ENCODE peak calls at places on chromosomes 6 and 20, in ten cellular contexts. O, E, B, A, W, U, P, G, Y and T are unnamed samples.

GRCh38 chr6:21800948-21801438 is 207.4 kb downstream of the SOX4 start:
- DNase-seq in O (no peak), E (no peak), B (no peak), A (no peak), W (no peak), U (no peak), P (no peak), G (no peak), Y (no peak), T (no peak)

GRCh38 chr20:50898475-50898874 is 32.8 kb downstream of the ADNP start:
- DNase-seq in O (no peak), E (no peak), B (no peak), A (no peak), W (no peak), U (no peak), P (no peak), G (no peak), Y (no peak), T (no peak)

GRCh38 chr20:6708010-6708409 is 59.5 kb upstream of the BMP2 start:
- DNase-seq in O (no peak), E (no peak), B (no peak), A (no peak), W (no peak), U (no peak), P (no peak), G (peak), Y (no peak), T (no peak)

GRCh38 chr6:128415387-128415786 is 105.0 kb downstream of the PTPRK start:
- DNase-seq in O (no peak), E (no peak), B (no peak), A (no peak), W (no peak), U (no peak), P (no peak), G (no peak), Y (no peak), T (no peak)

GRCh38 chr6:15628499-15629131 is 34.2 kb downstream of the DTNBP1 start:
- DNase-seq in O (no peak), E (no peak), B (no peak), A (peak), W (no peak), U (no peak), P (peak), G (peak), Y (peak), T (peak)

GRCh38 chr20:24502184-24502583 is 32.8 kb downstream of the SYNDIG1 start:
- DNase-seq in O (peak), E (no peak), B (no peak), A (no peak), W (no peak), U (no peak), P (no peak), G (peak), Y (no peak), T (no peak)

GRCh38 chr6:19734519-19734918 is 102.7 kb upstream of the ID4 start:
- DNase-seq in O (no peak), E (peak), B (no peak), A (no peak), W (no peak), U (no peak), P (no peak), G (no peak), Y (no peak), T (no peak)

GRCh38 chr20:56163806-56164205 is 84.7 kb upstream of the MC3R start:
- DNase-seq in O (no peak), E (no peak), B (no peak), A (no peak), W (no peak), U (no peak), P (no peak), G (no peak), Y (no peak), T (no peak)

GRCh38 chr20:62652051-62652893 is 10.0 kb downstream of the SLCO4A1 start:
- DNase-seq in O (peak), E (no peak), B (peak), A (peak), W (peak), U (peak), P (peak), G (peak), Y (peak), T (peak)

GRCh38 chr20:62627901-62628612 is 14.2 kb upstream of the SLCO4A1 start:
- DNase-seq in O (no peak), E (no peak), B (no peak), A (no peak), W (peak), U (no peak), P (no peak), G (no peak), Y (no peak), T (no peak)

GRCh38 chr20:1357921-1358671 is 29.2 kb upstream of the SDCBP2 start:
- DNase-seq in O (no peak), E (no peak), B (no peak), A (no peak), W (no peak), U (no peak), P (peak), G (no peak), Y (no peak), T (peak)

GRCh38 chr20:36606171-36607116 is 865 bp downstream of the RAB5IF start:
- DNase-seq in O (no peak), E (no peak), B (peak), A (no peak), W (no peak), U (no peak), P (peak), G (no peak), Y (no peak), T (peak)

GRCh38 chr6:294656-295565 is 2.6 kb downstream of the DUSP22 start:
- DNase-seq in O (no peak), E (no peak), B (no peak), A (no peak), W (no peak), U (no peak), P (no peak), G (no peak), Y (no peak), T (no peak)

GRCh38 chr6:134047673-134048072 is 4.8 kb downstream of the SLC2A12 start:
- DNase-seq in O (peak), E (no peak), B (no peak), A (no peak), W (no peak), U (no peak), P (no peak), G (no peak), Y (no peak), T (no peak)

GRCh38 chr6:45966340-45966739 is 49.3 kb downstream of the CLIC5 start:
- DNase-seq in O (no peak), E (no peak), B (no peak), A (no peak), W (no peak), U (no peak), P (no peak), G (no peak), Y (no peak), T (no peak)

GRCh38 chr20:62064788-62065668 is 653 bp downstream of the TAF4 start:
- DNase-seq in O (no peak), E (no peak), B (no peak), A (no peak), W (peak), U (no peak), P (peak), G (no peak), Y (no peak), T (no peak)

GRCh38 chr20:34948030-34948429 is 7.6 kb downstream of the GSS start:
- DNase-seq in O (no peak), E (no peak), B (no peak), A (no peak), W (no peak), U (no peak), P (no peak), G (peak), Y (peak), T (no peak)

GRCh38 chr20:18857640-18858039 is 44.1 kb downstream of the SCP2D1 start:
- DNase-seq in O (no peak), E (no peak), B (no peak), A (no peak), W (no peak), U (no peak), P (no peak), G (no peak), Y (no peak), T (no peak)

GRCh38 chr20:46128310-46129151 is 10.4 kb downstream of the CD40 start:
- DNase-seq in O (peak), E (peak), B (peak), A (no peak), W (peak), U (no peak), P (peak), G (no peak), Y (no peak), T (no peak)

GRCh38 chr6:34664270-34664971 is 32.1 kb downstream of the ILRUN start:
- DNase-seq in O (no peak), E (no peak), B (no peak), A (no peak), W (no peak), U (no peak), P (no peak), G (no peak), Y (no peak), T (peak)

GRCh38 chr6:64230530-64230929 is 594.9 kb downstream of the PHF3 start:
- DNase-seq in O (no peak), E (no peak), B (no peak), A (no peak), W (no peak), U (no peak), P (no peak), G (no peak), Y (no peak), T (no peak)

GRCh38 chr6:140124498-140124897 is 750.0 kb upstream of the CITED2 start:
- DNase-seq in O (no peak), E (no peak), B (no peak), A (no peak), W (no peak), U (no peak), P (no peak), G (no peak), Y (no peak), T (no peak)

GRCh38 chr20:641516-641913 is 11.5 kb downstream of the SRXN1 start:
- DNase-seq in O (no peak), E (no peak), B (peak), A (no peak), W (no peak), U (no peak), P (no peak), G (no peak), Y (no peak), T (no peak)

GRCh38 chr6:46949662-46950280 is 28.0 kb upstream of the ADGRF5 start:
- DNase-seq in O (no peak), E (no peak), B (no peak), A (no peak), W (no peak), U (no peak), P (no peak), G (no peak), Y (no peak), T (no peak)

GRCh38 chr6:89944826-89945407 is 50.6 kb downstream of the GJA10 start:
- DNase-seq in O (no peak), E (no peak), B (no peak), A (no peak), W (peak), U (no peak), P (no peak), G (no peak), Y (no peak), T (no peak)

GRCh38 chr6:75933387-75933975 is 139.0 kb downstream of the IMPG1 start:
- DNase-seq in O (peak), E (no peak), B (no peak), A (no peak), W (no peak), U (no peak), P (no peak), G (no peak), Y (no peak), T (no peak)

GRCh38 chr20:64036346-64037198 is 590 bp downstream of the C20orf204 start:
- DNase-seq in O (no peak), E (no peak), B (no peak), A (no peak), W (no peak), U (no peak), P (no peak), G (no peak), Y (no peak), T (no peak)